ENCODE peak calls at places on chromosomes 5 and 9, in seven cellular contexts. Q is mammary epithelial cell; X is HFF-Myc; Z is uterus; F is cardiac muscle cell; D is CD8-positive, alpha-beta T cell; P is skeletal muscle cell. G is an unnamed sample.

GRCh38 chr9:87447547-87448432 is 49.9 kb upstream of the DAPK1 start:
- DNase-seq in D (no peak), F (no peak), P (no peak), Z (no peak), X (no peak), Q (no peak), G (no peak)

GRCh38 chr9:119963798-119964372 is 594.6 kb upstream of the BRINP1 start:
- DNase-seq in X (peak; percentile 92), D (no peak), Z (no peak), F (peak; percentile 92), P (peak; percentile 52), Q (peak; percentile 74), G (peak; percentile 94)

GRCh38 chr9:3809724-3810123 is 283.9 kb upstream of the RFX3 start:
- DNase-seq in X (no peak), Q (peak; percentile 89), Z (no peak), D (no peak), P (no peak), F (no peak), G (no peak)

GRCh38 chr9:89412951-89413350 is 85.0 kb downstream of the SEMA4D start:
- DNase-seq in P (no peak), X (no peak), Z (no peak), D (no peak), Q (no peak), F (no peak), G (no peak)

GRCh38 chr9:3241290-3241689 is 284.5 kb downstream of the RFX3 start:
- DNase-seq in F (peak; percentile 33), X (no peak), Z (no peak), P (no peak), Q (no peak), D (no peak), G (peak; percentile 4)

GRCh38 chr9:36401179-36401740 is 1.2 kb upstream of the RNF38 start:
- DNase-seq in P (peak; percentile 40), D (no peak), F (peak; percentile 83), X (no peak), Z (no peak), Q (no peak), G (no peak)

GRCh38 chr5:142512680-142513042 is 173.2 kb downstream of the FGF1 start:
- DNase-seq in P (no peak), F (peak; percentile 41), X (peak; percentile 45), Z (no peak), D (no peak), Q (peak; percentile 31), G (no peak)

GRCh38 chr5:129125819-129126218 is 31.3 kb downstream of the ISOC1 start:
- DNase-seq in F (no peak), Q (no peak), X (no peak), Z (no peak), P (no peak), D (no peak), G (no peak)

GRCh38 chr5:94174748-94175411 is 433.5 kb upstream of the POU5F2 start:
- DNase-seq in F (peak; percentile 10), D (no peak), P (peak; percentile 43), Q (peak; percentile 12), Z (no peak), X (no peak), G (peak; percentile 29)

GRCh38 chr5:61613679-61614078 is 281.6 kb downstream of the ZSWIM6 start:
- DNase-seq in F (no peak), Q (no peak), D (no peak), P (no peak), X (no peak), Z (no peak), G (no peak)

GRCh38 chr9:3498691-3499090 is 27.1 kb downstream of the RFX3 start:
- DNase-seq in Z (no peak), X (no peak), F (peak; percentile 34), D (no peak), Q (no peak), P (peak; percentile 11), G (no peak)

GRCh38 chr5:78541058-78541624 is 107.4 kb downstream of the LHFPL2 start:
- DNase-seq in P (no peak), D (no peak), Z (no peak), X (no peak), F (no peak), Q (no peak), G (no peak)

GRCh38 chr5:145551714-145552113 is 283.4 kb downstream of the PRELID2 start:
- DNase-seq in P (no peak), X (no peak), D (no peak), Q (no peak), Z (no peak), F (no peak), G (no peak)

GRCh38 chr5:96016216-96016615 is 54.6 kb upstream of the ELL2 start:
- DNase-seq in X (no peak), D (no peak), F (no peak), Q (no peak), Z (no peak), P (no peak), G (no peak)

GRCh38 chr5:113122053-113122452 is 145.5 kb downstream of the DCP2 start:
- DNase-seq in D (no peak), P (peak; percentile 88), X (no peak), Q (peak; percentile 82), Z (no peak), F (peak; percentile 85), G (peak; percentile 97)

GRCh38 chr5:139896718-139897117 is 101.1 kb downstream of the PSD2 start:
- DNase-seq in Q (no peak), Z (no peak), X (no peak), F (no peak), D (no peak), P (no peak), G (no peak)

GRCh38 chr9:73093016-73093739 is 58.5 kb upstream of the ANXA1 start:
- DNase-seq in P (no peak), Z (no peak), Q (no peak), F (no peak), D (no peak), X (no peak), G (no peak)

GRCh38 chr5:108900668-108901067 is 153.0 kb downstream of the FER start:
- DNase-seq in Q (no peak), F (no peak), Z (no peak), X (no peak), D (no peak), P (no peak), G (no peak)

GRCh38 chr5:109830955-109831502 is 141.3 kb downstream of the MAN2A1 start:
- DNase-seq in Z (no peak), F (no peak), D (no peak), P (no peak), Q (peak; percentile 24), X (peak; percentile 74), G (no peak)

GRCh38 chr9:2340046-2340760 is 281.4 kb upstream of the VLDLR start:
- DNase-seq in Q (peak; percentile 89), F (no peak), X (no peak), P (no peak), Z (no peak), D (no peak), G (no peak)

GRCh38 chr5:127133071-127133470 is 59.8 kb upstream of the C5orf63 start:
- DNase-seq in D (no peak), X (no peak), Q (no peak), Z (no peak), F (no peak), P (no peak), G (no peak)

DNA sequence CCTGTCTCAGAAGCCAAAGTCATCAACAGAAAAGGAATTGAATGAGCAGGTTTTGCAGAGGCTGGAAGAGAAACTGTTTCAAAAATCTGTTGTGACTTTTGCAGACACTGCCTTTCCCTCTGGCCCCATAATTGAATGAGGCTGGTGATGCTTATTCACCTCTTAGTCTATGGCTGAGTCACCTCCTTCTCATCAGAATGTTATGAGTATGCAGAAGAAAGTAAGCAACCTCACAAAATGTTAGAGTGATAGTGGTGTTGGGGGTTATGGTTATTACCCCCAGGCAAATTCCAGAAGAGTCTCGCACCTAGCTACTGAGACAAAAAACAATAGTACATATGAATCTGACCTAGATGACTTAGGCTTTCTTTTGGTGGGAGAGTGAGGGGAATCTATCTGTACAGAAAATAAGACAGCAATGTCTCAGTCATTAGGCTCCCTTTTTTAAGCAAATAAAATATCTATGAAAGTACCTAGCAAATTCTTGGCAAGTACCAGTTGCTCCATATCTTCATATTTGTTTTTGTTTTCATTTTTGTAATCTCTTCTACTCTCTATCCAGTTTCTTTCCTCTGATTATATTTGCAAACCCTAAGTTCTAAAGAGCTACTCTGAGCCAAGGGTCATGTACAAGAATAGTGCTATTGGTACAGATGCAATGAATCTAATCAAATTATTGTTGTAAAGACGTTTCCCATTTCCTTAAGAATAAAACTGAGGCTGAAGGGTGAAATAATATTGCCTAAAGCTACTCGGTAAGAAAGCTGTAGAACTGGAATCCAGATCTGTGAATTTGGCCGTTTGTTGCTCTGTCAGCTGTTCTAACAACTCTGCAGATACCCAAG is 498.1 kb upstream of the TNC start:
- DNase-seq in X (peak; percentile 66), P (peak; percentile 73), D (no peak), Z (no peak), F (peak; percentile 50), Q (peak; percentile 96), G (peak; percentile 76)
- H3K4me3 ChIP-seq in X (no peak overlapping the region), P (no peak overlapping the region), D (no peak overlapping the region), Z (no peak overlapping the region), F (no peak overlapping the region), Q (no peak overlapping the region), G (no peak overlapping the region)

GRCh38 chr9:122228191-122228905 is 409 bp downstream of the LHX6 start:
- DNase-seq in P (no peak), X (no peak), Z (no peak), F (no peak), D (no peak), Q (no peak), G (no peak)
- H3K4me3 ChIP-seq in P (peak overlapping the region; percentile 32), X (no peak overlapping the region), Z (peak overlapping the region; percentile 38), F (peak overlapping the region; percentile 25), D (peak overlapping the region; percentile 19), Q (peak overlapping the region; percentile 34), G (no peak overlapping the region)

DNA sequence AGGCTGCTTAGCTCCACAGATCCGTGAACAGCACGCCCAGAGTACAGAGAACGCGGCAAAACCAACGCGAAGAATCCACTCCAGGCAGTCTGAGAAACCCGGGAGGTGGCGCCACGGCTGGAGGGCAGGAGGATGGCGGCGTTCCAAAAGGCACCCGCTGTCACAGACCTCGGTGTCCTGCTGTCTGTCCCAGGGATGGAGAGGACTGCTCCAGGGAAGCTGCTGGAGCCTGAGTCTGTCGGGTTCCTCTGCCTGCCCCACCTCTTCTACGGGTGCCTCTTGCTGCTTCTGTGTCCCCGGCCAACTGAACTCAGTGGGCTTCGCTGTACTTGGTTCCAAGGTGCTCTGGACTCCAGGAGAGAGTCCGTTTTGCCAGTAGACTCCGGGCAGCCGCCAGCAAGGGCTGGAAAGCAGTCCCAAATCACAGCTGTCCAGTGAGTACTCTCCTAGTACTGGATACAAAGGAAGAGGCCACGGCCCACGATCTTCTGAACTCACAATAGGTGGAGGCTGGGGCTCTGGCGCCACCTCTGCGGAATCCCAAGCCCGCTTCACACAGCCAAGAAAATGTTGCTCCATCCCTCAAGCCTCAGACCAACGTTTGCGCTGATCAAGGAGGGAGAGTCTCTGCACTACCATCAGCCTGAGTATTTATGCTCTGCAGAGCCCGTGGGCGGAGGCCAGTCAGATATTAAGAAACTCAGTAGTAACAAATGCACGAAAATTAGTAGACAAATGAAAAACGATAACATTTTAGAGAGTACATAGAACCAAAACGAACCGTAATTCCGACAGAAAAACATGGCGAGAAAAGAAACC is 442 bp downstream of the ANXA2R start:
- DNase-seq in X (no peak), F (peak; percentile 91), D (no peak), Z (peak; percentile 60), P (no peak), Q (no peak), G (no peak)
- H3K4me3 ChIP-seq in X (peak overlapping the region; percentile 62), F (peak overlapping the region; percentile 5), D (peak overlapping the region; percentile 86), Z (peak overlapping the region; percentile 60), P (peak overlapping the region; percentile 62), Q (no peak overlapping the region), G (peak overlapping the region; percentile 73)

DNA sequence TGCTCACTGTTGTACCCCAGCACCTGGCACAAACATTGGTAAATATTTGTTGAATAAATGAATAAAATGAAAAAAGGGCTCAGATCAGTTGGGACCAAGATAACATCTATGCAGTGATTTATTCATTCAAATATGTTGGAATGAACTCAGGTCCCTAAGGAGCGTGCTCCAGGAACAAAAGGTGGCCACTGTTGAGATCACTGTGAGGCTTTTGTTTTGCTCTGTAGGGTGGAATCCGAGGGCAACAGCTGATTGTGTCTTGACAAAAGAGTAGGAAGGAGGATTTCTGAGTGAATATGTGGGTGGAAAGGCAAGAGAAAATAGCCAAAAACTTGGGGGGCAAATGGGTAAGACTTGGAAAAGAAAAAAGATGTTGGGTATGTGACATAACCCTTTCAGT is 89.6 kb downstream of the PPP2R2B start:
- DNase-seq in F (no peak), P (no peak), Z (no peak), D (no peak), Q (no peak), X (no peak), G (no peak)
- H3K4me3 ChIP-seq in F (no peak overlapping the region), P (no peak overlapping the region), Z (no peak overlapping the region), D (no peak overlapping the region), Q (no peak overlapping the region), X (no peak overlapping the region), G (no peak overlapping the region)